ENCODE peak calls at places on chromosomes 2 and 18, in nine cellular contexts. T is breast epithelium, A is SK-N-SH, G is prostate gland, Z is GM23338, P is vagina, S is endothelial cell of umbilical vein, O is HepG2, X is transverse colon. W is an unnamed sample.

GRCh38 chr18:7987284-7987976 is 420.3 kb downstream of the PTPRM start:
- DNase-seq in Z (no peak), G (no peak), S (peak; percentile 32), O (no peak), A (no peak), X (no peak), P (no peak), T (no peak), W (no peak)

GRCh38 chr2:107932483-107932882 is 53.8 kb upstream of the SLC5A7 start:
- DNase-seq in X (no peak), A (no peak), Z (no peak), P (no peak), G (no peak), O (no peak), S (no peak), T (no peak), W (no peak)

GRCh38 chr2:74553892-74554820 is at the start of the genes DOK1 and LOXL3:
- DNase-seq in P (peak; percentile 91), S (peak; percentile 69), A (peak; percentile 98), G (peak; percentile 61), X (peak; percentile 93), Z (peak; percentile 95), T (peak; percentile 63), O (peak; percentile 69), W (no peak)

GRCh38 chr2:82478641-82479040 is 1980.4 kb downstream of the SUCLG1 start:
- DNase-seq in P (no peak), G (no peak), O (no peak), A (no peak), T (no peak), X (peak; percentile 56), S (no peak), Z (no peak), W (no peak)

GRCh38 chr2:99940963-99941362 is 201.4 kb downstream of the AFF3 start:
- DNase-seq in T (peak; percentile 36), X (no peak), G (no peak), Z (no peak), S (no peak), A (no peak), O (no peak), P (peak; percentile 44), W (no peak)

GRCh38 chr2:30771200-30771599 is 36.0 kb downstream of the CAPN13 start:
- DNase-seq in S (no peak), O (no peak), A (peak; percentile 79), P (peak; percentile 81), G (no peak), T (no peak), X (no peak), Z (no peak), W (no peak)

GRCh38 chr2:159169187-159169586 is 117.3 kb downstream of the WDSUB1 start:
- DNase-seq in G (no peak), S (peak; percentile 84), X (no peak), A (no peak), T (no peak), O (no peak), Z (no peak), P (no peak), W (no peak)

GRCh38 chr2:241279828-241280227 is 35.6 kb downstream of the HDLBP start:
- DNase-seq in Z (no peak), T (no peak), O (no peak), A (no peak), P (no peak), G (no peak), X (no peak), S (no peak), W (no peak)

DNA sequence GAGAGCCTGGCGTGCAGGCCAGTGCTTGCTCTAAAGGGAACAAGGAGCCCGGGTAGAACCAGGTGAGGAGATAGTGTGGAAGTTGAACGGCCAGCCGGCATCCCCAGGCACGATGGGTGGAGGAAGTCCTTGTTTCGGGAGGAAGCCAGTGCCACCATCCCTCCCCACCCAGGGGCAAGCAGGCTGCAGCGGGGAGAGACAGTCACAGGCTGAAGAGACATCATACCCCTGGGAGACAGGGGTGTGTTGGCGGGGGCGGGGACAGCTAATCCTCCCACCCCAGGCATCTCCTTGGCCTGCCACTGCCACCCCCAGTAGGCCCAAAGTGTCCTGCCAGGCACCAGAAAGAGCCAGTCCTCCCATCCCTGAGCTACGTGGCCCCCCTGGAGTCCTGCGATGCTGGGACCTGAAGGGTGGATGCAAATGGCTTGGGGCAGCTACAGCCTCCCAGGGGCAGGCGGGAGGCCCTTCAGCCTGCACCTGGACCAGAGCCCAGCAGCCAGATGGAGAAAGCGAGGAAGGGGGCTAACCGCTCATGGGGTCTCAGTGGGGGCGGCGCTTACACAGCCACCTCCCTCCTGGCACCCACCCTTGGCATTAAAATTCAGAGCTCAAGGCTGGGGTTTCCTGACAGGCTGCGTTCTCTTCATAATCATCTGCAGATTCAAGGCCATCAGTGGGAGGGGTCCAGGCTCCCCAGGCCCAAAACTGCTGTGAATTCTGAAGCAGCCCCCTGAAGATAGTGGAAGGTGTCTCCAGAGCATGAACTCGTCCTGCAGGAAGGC is 14.8 kb upstream of the GPR55 start:
- DNase-seq in G (no peak), A (no peak), X (no peak), T (peak; percentile 10), P (peak; percentile 44), O (no peak), S (no peak), Z (no peak), W (no peak)
- H3K36me3 ChIP-seq in G (no peaks in the 10 kb centered on the region), A (no peaks in the 10 kb centered on the region), X (no peaks in the 10 kb centered on the region), T (no peaks in the 10 kb centered on the region), P (no peaks in the 10 kb centered on the region), O (no peaks in the 10 kb centered on the region), S (no peaks in the 10 kb centered on the region), Z (peaks cover 5% of the 10 kb centered on the region), W (no peaks in the 10 kb centered on the region)

GRCh38 chr2:138536740-138537139 is 35.2 kb downstream of the SPOPL start:
- DNase-seq in P (no peak), G (no peak), S (no peak), X (no peak), O (no peak), A (no peak), Z (no peak), T (no peak), W (no peak)

GRCh38 chr2:138531913-138532312 is 30.3 kb downstream of the SPOPL start:
- DNase-seq in Z (peak; percentile 51), P (no peak), S (peak; percentile 3), G (no peak), X (no peak), A (peak; percentile 6), O (no peak), T (no peak), W (peak; percentile 92)

GRCh38 chr2:138536302-138536701 is 34.7 kb downstream of the SPOPL start:
- DNase-seq in G (no peak), A (no peak), O (no peak), S (no peak), T (no peak), P (no peak), Z (peak; percentile 60), X (no peak), W (peak; percentile 72)

GRCh38 chr2:138534791-138535190 is 33.2 kb downstream of the SPOPL start:
- DNase-seq in X (no peak), S (no peak), T (no peak), Z (no peak), A (no peak), G (no peak), P (no peak), O (no peak), W (no peak)

GRCh38 chr2:138537170-138537915 is 35.8 kb downstream of the SPOPL start:
- DNase-seq in A (no peak), O (no peak), S (no peak), Z (no peak), P (no peak), X (peak; percentile 24), G (no peak), T (no peak), W (no peak)
- TF ChIP-seq POLR2AphosphoS5 in A (no peak), O (no peak), S (no peak), Z (no peak), P (no peak), X (no peak), G (no peak), T (no peak), W (no peak)

DNA sequence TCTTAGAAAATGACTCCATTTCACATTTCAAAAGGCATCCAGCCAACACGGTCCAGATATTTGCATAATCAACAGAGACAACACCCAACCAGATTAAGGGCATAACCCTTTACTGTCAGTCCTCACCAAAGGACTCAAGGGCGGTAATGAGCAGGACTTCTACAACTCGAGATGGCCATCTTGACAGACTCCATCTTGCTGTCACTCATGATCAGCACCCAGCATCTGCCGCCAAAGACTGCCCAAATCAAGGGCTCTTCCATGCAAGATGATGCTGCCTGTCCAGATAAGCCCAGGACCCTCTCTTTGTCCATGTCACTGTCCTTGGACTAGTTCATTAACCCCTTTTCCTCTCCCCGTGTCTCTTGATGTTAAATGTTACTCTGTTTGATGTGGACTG is 77.9 kb downstream of the UXS1 start:
- DNase-seq in A (no peak), X (no peak), T (no peak), G (no peak), P (no peak), S (no peak), O (no peak), Z (no peak), W (no peak)
- H3K36me3 ChIP-seq in A (no peaks in the 10 kb centered on the region), X (no peaks in the 10 kb centered on the region), T (no peaks in the 10 kb centered on the region), G (no peaks in the 10 kb centered on the region), P (no peaks in the 10 kb centered on the region), S (peaks cover 8% of the 10 kb centered on the region), O (peaks cover 25% of the 10 kb centered on the region), Z (no peaks in the 10 kb centered on the region), W (peaks cover 11% of the 10 kb centered on the region)

GRCh38 chr2:58052978-58053377 is 6.4 kb downstream of the VRK2 start:
- DNase-seq in S (no peak), Z (no peak), A (no peak), T (no peak), X (no peak), P (no peak), G (no peak), O (no peak), W (no peak)

GRCh38 chr2:58056201-58056916 is 9.8 kb downstream of the VRK2 start:
- DNase-seq in T (no peak), X (no peak), A (no peak), S (no peak), Z (no peak), O (no peak), G (no peak), P (no peak), W (no peak)

GRCh38 chr2:58054264-58054663 is 7.7 kb downstream of the VRK2 start:
- DNase-seq in Z (no peak), P (no peak), G (no peak), A (no peak), T (no peak), X (no peak), S (no peak), O (no peak), W (no peak)

GRCh38 chr2:58057890-58058590 is 11.4 kb downstream of the VRK2 start:
- DNase-seq in P (no peak), A (no peak), Z (no peak), T (no peak), S (no peak), G (no peak), X (no peak), O (no peak), W (no peak)

DNA sequence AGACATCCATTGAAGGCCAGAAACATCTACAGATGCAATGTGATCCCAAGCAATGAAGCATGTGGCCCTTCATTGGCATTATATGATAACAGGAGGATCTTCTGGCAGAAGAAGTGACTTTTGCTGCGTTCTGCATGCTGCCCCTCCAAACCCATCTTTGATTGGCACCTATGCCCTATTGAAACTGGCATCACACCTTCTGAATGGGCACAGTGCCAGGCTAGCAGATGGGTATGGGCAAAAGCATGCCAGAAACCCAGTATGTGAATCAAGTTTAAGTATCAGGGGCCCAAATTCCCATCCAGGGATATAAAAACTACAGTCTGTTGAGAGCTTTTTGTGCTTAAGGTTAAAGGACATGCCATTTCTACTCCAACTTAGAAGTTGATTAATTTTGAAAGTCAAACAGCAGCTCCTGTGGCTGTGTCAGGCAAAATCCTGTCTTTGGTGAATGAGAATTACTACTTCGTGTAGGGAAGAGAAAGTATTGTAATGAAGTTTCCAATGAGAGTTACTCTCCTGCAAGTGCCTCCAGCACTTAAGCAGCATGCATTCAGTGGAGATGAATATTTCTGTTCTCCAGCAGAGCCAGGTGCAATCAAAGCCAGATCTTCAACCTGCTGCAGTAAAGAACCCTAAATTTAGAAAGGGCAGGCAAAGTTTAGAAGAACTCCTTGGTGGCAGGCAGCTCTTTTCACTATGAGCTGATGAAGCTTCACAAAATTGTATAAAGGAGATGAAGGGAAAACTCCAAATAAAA is 8.6 kb downstream of the VRK2 start:
- DNase-seq in Z (peak; percentile 12), A (no peak), S (no peak), O (no peak), X (no peak), T (no peak), P (no peak), G (no peak), W (no peak)
- TF ChIP-seq POLR2AphosphoS5 in Z (no peak), A (no peak), S (no peak), O (no peak), X (no peak), T (no peak), P (no peak), G (no peak), W (no peak)